ENCODE peak calls at places on chromosomes 4 and X, in five cellular contexts. One of them, this sample, is unnamed.

GRCh38 chr4:178577933-178578332 is 1135.7 kb upstream of the AGA start:
- DNase-seq in GM12878: no peak
- DNase-seq in A549: no peak
- DNase-seq in HepG2: peak; percentile 1
- DNase-seq in K562: no peak
- DNase-seq in this sample: peak; percentile 50

GRCh38 chrX:13607996-13608365 is 38.6 kb downstream of the EGFL6 start:
- DNase-seq in GM12878: no peak
- DNase-seq in K562: no peak
- DNase-seq in HepG2: no peak
- DNase-seq in A549: no peak
- DNase-seq in this sample: no peak

GRCh38 chr4:26076000-26076587 is 162.1 kb downstream of the SMIM20 start:
- DNase-seq in HepG2: no peak
- DNase-seq in K562: no peak
- DNase-seq in A549: no peak
- DNase-seq in GM12878: peak; percentile 84
- DNase-seq in this sample: no peak

GRCh38 chrX:52359614-52360232 is 9.1 kb upstream of the XAGE2 start:
- DNase-seq in HepG2: no peak
- DNase-seq in K562: no peak
- DNase-seq in GM12878: no peak
- DNase-seq in A549: no peak
- DNase-seq in this sample: no peak

GRCh38 chrX:18722500-18723071 is 15.1 kb downstream of the PPEF1 start:
- DNase-seq in K562: no peak
- DNase-seq in GM12878: no peak
- DNase-seq in A549: no peak
- DNase-seq in HepG2: no peak
- DNase-seq in this sample: no peak

GRCh38 chr4:73187325-73187724 is 71.3 kb downstream of the ANKRD17 start:
- DNase-seq in K562: no peak
- DNase-seq in A549: no peak
- DNase-seq in HepG2: no peak
- DNase-seq in GM12878: no peak
- DNase-seq in this sample: peak; percentile 41

GRCh38 chrX:73728518-73729023 is 165.6 kb downstream of the CHIC1 start:
- DNase-seq in GM12878: no peak
- DNase-seq in HepG2: no peak
- DNase-seq in K562: no peak
- DNase-seq in A549: no peak
- DNase-seq in this sample: no peak

GRCh38 chr4:8547108-8547911 is 32.9 kb upstream of the GPR78 start:
- DNase-seq in HepG2: peak; percentile 12
- DNase-seq in A549: no peak
- DNase-seq in K562: peak; percentile 67
- DNase-seq in GM12878: no peak
- DNase-seq in this sample: peak; percentile 91

GRCh38 chr4:156901871-156902270 is 69.7 kb downstream of the PDGFC start:
- DNase-seq in HepG2: no peak
- DNase-seq in GM12878: no peak
- DNase-seq in K562: no peak
- DNase-seq in A549: no peak
- DNase-seq in this sample: no peak

GRCh38 chr4:80264825-80265224 is 1.6 kb upstream of the FGF5 start:
- DNase-seq in GM12878: no peak
- DNase-seq in A549: no peak
- DNase-seq in K562: no peak
- DNase-seq in HepG2: no peak
- DNase-seq in this sample: no peak

GRCh38 chr4:140686799-140687198 is 69.4 kb downstream of the TBC1D9 start:
- DNase-seq in K562: no peak
- DNase-seq in GM12878: no peak
- DNase-seq in HepG2: no peak
- DNase-seq in A549: no peak
- DNase-seq in this sample: no peak

GRCh38 chrX:45196701-45197100 is 4.0 kb downstream of the DIPK2B start:
- DNase-seq in HepG2: no peak
- DNase-seq in GM12878: no peak
- DNase-seq in A549: no peak
- DNase-seq in K562: no peak
- DNase-seq in this sample: no peak

GRCh38 chr4:21522296-21522695 is 426.3 kb downstream of the KCNIP4 start:
- DNase-seq in GM12878: no peak
- DNase-seq in A549: no peak
- DNase-seq in HepG2: no peak
- DNase-seq in K562: no peak
- DNase-seq in this sample: no peak

GRCh38 chrX:53089224-53089842 is 4.6 kb upstream of the KANTR start:
- DNase-seq in HepG2: no peak
- DNase-seq in K562: peak; percentile 42
- DNase-seq in GM12878: no peak
- DNase-seq in A549: peak; percentile 56
- DNase-seq in this sample: peak; percentile 62

GRCh38 chrX:136714626-136715599 is 65.8 kb downstream of the ARHGEF6 start:
- DNase-seq in HepG2: no peak
- DNase-seq in GM12878: no peak
- DNase-seq in K562: no peak
- DNase-seq in A549: no peak
- DNase-seq in this sample: no peak

GRCh38 chrX:78710146-78710545 is 37.4 kb upstream of the LPAR4 start:
- DNase-seq in A549: no peak
- DNase-seq in GM12878: no peak
- DNase-seq in K562: no peak
- DNase-seq in HepG2: no peak
- DNase-seq in this sample: no peak

GRCh38 chr4:80420638-80421037 is 85.1 kb downstream of the CFAP299 start:
- DNase-seq in HepG2: no peak
- DNase-seq in GM12878: no peak
- DNase-seq in K562: no peak
- DNase-seq in A549: no peak
- DNase-seq in this sample: no peak

GRCh38 chr4:42703776-42704175 is 46.9 kb upstream of the ATP8A1 start:
- DNase-seq in K562: no peak
- DNase-seq in HepG2: no peak
- DNase-seq in GM12878: no peak
- DNase-seq in A549: no peak
- DNase-seq in this sample: no peak

GRCh38 chr4:134202557-134202956 is 968 bp upstream of the PABPC4L start:
- DNase-seq in A549: no peak
- DNase-seq in K562: no peak
- DNase-seq in HepG2: no peak
- DNase-seq in GM12878: no peak
- DNase-seq in this sample: no peak

GRCh38 chr4:27094785-27095184 is 234.1 kb downstream of the STIM2 start:
- DNase-seq in GM12878: no peak
- DNase-seq in HepG2: no peak
- DNase-seq in A549: no peak
- DNase-seq in K562: no peak
- DNase-seq in this sample: no peak

GRCh38 chrX:68424719-68425118 is 8.6 kb downstream of the OPHN1 start:
- DNase-seq in K562: no peak
- DNase-seq in HepG2: no peak
- DNase-seq in GM12878: no peak
- DNase-seq in A549: no peak
- DNase-seq in this sample: no peak

GRCh38 chrX:154800508-154801207 is 4.6 kb downstream of the MPP1 start:
- DNase-seq in K562: no peak
- DNase-seq in GM12878: no peak
- DNase-seq in HepG2: peak; percentile 36
- DNase-seq in A549: no peak
- DNase-seq in this sample: no peak

GRCh38 chr4:160136021-160136420 is 1033.1 kb downstream of the RAPGEF2 start:
- DNase-seq in GM12878: no peak
- DNase-seq in HepG2: no peak
- DNase-seq in K562: no peak
- DNase-seq in A549: no peak
- DNase-seq in this sample: no peak

GRCh38 chr4:127641524-127641923 is 8.8 kb downstream of the INTU start:
- DNase-seq in GM12878: no peak
- DNase-seq in K562: no peak
- DNase-seq in A549: no peak
- DNase-seq in HepG2: no peak
- DNase-seq in this sample: no peak

GRCh38 chr4:8477095-8477635 is 36.6 kb downstream of the TRMT44 start:
- DNase-seq in GM12878: no peak
- DNase-seq in A549: no peak
- DNase-seq in K562: no peak
- DNase-seq in HepG2: no peak
- DNase-seq in this sample: no peak

GRCh38 chr4:100489316-100489715 is 28.5 kb downstream of the EMCN start:
- DNase-seq in A549: no peak
- DNase-seq in HepG2: no peak
- DNase-seq in GM12878: no peak
- DNase-seq in K562: no peak
- DNase-seq in this sample: no peak

GRCh38 chr4:15336410-15337184 is 91.2 kb upstream of the C1QTNF7 start:
- DNase-seq in A549: no peak
- DNase-seq in GM12878: no peak
- DNase-seq in HepG2: no peak
- DNase-seq in K562: no peak
- DNase-seq in this sample: peak; percentile 12

GRCh38 chr4:7054106-7054880 is 11.1 kb downstream of the TADA2B start:
- DNase-seq in HepG2: no peak
- DNase-seq in K562: no peak
- DNase-seq in A549: no peak
- DNase-seq in GM12878: no peak
- DNase-seq in this sample: no peak

GRCh38 chrX:50627696-50628095 is 157.1 kb upstream of the DGKK start:
- DNase-seq in A549: no peak
- DNase-seq in GM12878: no peak
- DNase-seq in K562: no peak
- DNase-seq in HepG2: no peak
- DNase-seq in this sample: no peak

GRCh38 chr4:186158021-186158859 is 33.1 kb upstream of the CYP4V2 start:
- DNase-seq in GM12878: no peak
- DNase-seq in A549: no peak
- DNase-seq in K562: no peak
- DNase-seq in HepG2: no peak
- DNase-seq in this sample: peak; percentile 3

GRCh38 chr4:38876636-38877035 is 9.0 kb downstream of the FAM114A1 start:
- DNase-seq in GM12878: no peak
- DNase-seq in A549: no peak
- DNase-seq in HepG2: no peak
- DNase-seq in K562: no peak
- DNase-seq in this sample: no peak

DNA sequence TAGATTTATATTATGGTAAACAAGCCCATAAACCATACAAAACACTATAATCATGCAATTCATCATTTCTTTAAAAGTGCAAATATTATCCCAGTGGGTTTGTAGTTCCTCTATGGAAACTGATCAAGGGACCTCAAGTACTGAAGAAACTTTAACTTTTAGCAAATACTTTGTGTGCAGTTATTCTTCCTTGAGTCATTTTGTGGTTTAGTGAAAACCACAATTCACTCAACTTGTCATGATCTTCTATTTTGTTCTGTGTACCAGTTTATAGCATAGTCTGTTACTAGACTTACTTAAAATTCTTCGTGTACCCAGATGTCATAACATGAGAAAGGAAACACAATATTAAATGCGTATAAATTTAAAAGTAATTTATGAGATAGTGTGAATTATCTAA is 372.0 kb downstream of the ADGRL3 start:
- DNase-seq in HepG2: no peak
- DNase-seq in K562: no peak
- DNase-seq in GM12878: no peak
- DNase-seq in A549: no peak
- DNase-seq in this sample: no peak
- TF ChIP-seq JUNB in HepG2: no peak
- TF ChIP-seq JUNB in K562: no peak
- TF ChIP-seq JUNB in GM12878: no peak
- TF ChIP-seq JUNB in A549: no peak
- TF ChIP-seq JUNB in this sample: no peak

DNA sequence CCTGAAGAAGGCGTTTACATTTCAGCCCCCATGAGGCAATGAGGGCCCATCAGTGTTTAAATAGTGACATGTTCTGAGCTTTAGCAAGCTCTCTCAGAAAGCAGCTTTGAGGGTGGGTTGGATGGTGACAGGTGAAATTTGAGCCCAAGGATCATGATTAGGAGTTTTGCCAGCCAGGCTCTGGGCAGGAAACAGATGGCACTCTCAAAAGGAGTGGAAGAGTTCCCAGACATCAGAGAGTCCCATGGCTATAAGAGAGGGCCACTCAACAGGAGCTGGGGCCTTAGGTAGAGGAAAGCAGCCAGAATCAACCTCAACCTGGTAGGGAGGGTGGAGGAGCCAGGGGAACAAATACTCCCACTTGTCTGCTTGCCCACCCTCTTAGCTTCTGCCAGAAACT is 499.8 kb downstream of the MID1IP1 start:
- DNase-seq in K562: no peak
- DNase-seq in HepG2: no peak
- DNase-seq in A549: no peak
- DNase-seq in GM12878: no peak
- DNase-seq in this sample: no peak
- TF ChIP-seq JUNB in K562: no peak
- TF ChIP-seq JUNB in HepG2: no peak
- TF ChIP-seq JUNB in A549: no peak
- TF ChIP-seq JUNB in GM12878: no peak
- TF ChIP-seq JUNB in this sample: no peak

GRCh38 chrX:39848900-39849299 is 248.9 kb downstream of the BCOR start:
- DNase-seq in HepG2: no peak
- DNase-seq in A549: no peak
- DNase-seq in K562: no peak
- DNase-seq in GM12878: no peak
- DNase-seq in this sample: no peak
- TF ChIP-seq JUNB in HepG2: no peak
- TF ChIP-seq JUNB in A549: no peak
- TF ChIP-seq JUNB in K562: no peak
- TF ChIP-seq JUNB in GM12878: no peak
- TF ChIP-seq JUNB in this sample: no peak

GRCh38 chrX:9665113-9665512 is 100.5 kb downstream of the GPR143 start:
- DNase-seq in GM12878: no peak
- DNase-seq in A549: no peak
- DNase-seq in HepG2: no peak
- DNase-seq in K562: no peak
- DNase-seq in this sample: no peak
- TF ChIP-seq JUNB in GM12878: no peak
- TF ChIP-seq JUNB in A549: no peak
- TF ChIP-seq JUNB in HepG2: no peak
- TF ChIP-seq JUNB in K562: no peak
- TF ChIP-seq JUNB in this sample: no peak

GRCh38 chr4:20251796-20252655 is at the start of gene SLIT2:
- DNase-seq in HepG2: peak; percentile 47
- DNase-seq in K562: peak; percentile 47
- DNase-seq in A549: peak; percentile 18
- DNase-seq in GM12878: no peak
- DNase-seq in this sample: peak; percentile 85
- TF ChIP-seq JUNB in HepG2: no peak
- TF ChIP-seq JUNB in K562: no peak
- TF ChIP-seq JUNB in A549: no peak
- TF ChIP-seq JUNB in GM12878: no peak
- TF ChIP-seq JUNB in this sample: no peak

GRCh38 chr4:59044316-59044715 is 1934.1 kb upstream of the IGFBP7 start:
- DNase-seq in HepG2: no peak
- DNase-seq in A549: no peak
- DNase-seq in GM12878: no peak
- DNase-seq in K562: no peak
- DNase-seq in this sample: no peak
- TF ChIP-seq JUNB in HepG2: no peak
- TF ChIP-seq JUNB in A549: no peak
- TF ChIP-seq JUNB in GM12878: no peak
- TF ChIP-seq JUNB in K562: no peak
- TF ChIP-seq JUNB in this sample: no peak

GRCh38 chrX:63506320-63506719 is 155.2 kb upstream of the SPIN4 start:
- DNase-seq in K562: no peak
- DNase-seq in HepG2: peak; percentile 15
- DNase-seq in GM12878: no peak
- DNase-seq in A549: no peak
- DNase-seq in this sample: peak; percentile 61
- TF ChIP-seq JUNB in K562: no peak
- TF ChIP-seq JUNB in HepG2: no peak
- TF ChIP-seq JUNB in GM12878: no peak
- TF ChIP-seq JUNB in A549: no peak
- TF ChIP-seq JUNB in this sample: no peak